ENCODE peak calls at places on chromosome 15, in four cellular contexts. F, E, H and R are unnamed samples.

GRCh38 chr15:68489426-68489825 is 57.5 kb upstream of the ITGA11 start:
- DNase-seq in F (no peak), E (no peak), H (no peak), R (no peak)

GRCh38 chr15:101509279-101509678 is 19.8 kb upstream of the PCSK6 start:
- DNase-seq in F (no peak), E (no peak), H (no peak), R (no peak)

GRCh38 chr15:71679223-71680078 is 130.9 kb upstream of the NR2E3 start:
- DNase-seq in F (peak), E (peak), H (no peak), R (no peak)

GRCh38 chr15:32802296-32802936 is 84.6 kb downstream of the GREM1 start:
- DNase-seq in F (peak), E (no peak), H (no peak), R (no peak)

GRCh38 chr15:67180514-67181191 is 73.8 kb downstream of the AAGAB start:
- DNase-seq in F (no peak), E (peak), H (no peak), R (no peak)

GRCh38 chr15:68995754-68996141 is 18.7 kb upstream of the NOX5 start:
- DNase-seq in F (no peak), E (no peak), H (no peak), R (no peak)

GRCh38 chr15:25727116-25727515 is 136.0 kb downstream of the ATP10A start:
- DNase-seq in F (no peak), E (no peak), H (no peak), R (no peak)

GRCh38 chr15:51793521-51793920 is 35.9 kb upstream of the TMOD3 start:
- DNase-seq in F (no peak), E (no peak), H (no peak), R (no peak)

GRCh38 chr15:40943764-40944365 is 9.4 kb upstream of the CHAC1 start:
- DNase-seq in F (no peak), E (no peak), H (no peak), R (no peak)

GRCh38 chr15:52331490-52332240 is 36.1 kb upstream of the MYO5C start:
- DNase-seq in F (peak), E (peak), H (peak), R (peak)